ENCODE peak calls at places on chromosome 10, in ten cellular contexts. Y is left ventricle myocardium inferior; H is A549; G is aorta; T is right cardiac atrium; E is left lung; I is CD4-positive, alpha-beta memory T cell; R is uterus; N is GM23338; O is SJSA1. J is an unnamed sample.

GRCh38 chr10:11547111-11547625 is 64.3 kb downstream of the USP6NL start:
- DNase-seq in T (no peak), N (no peak), G (no peak), I (no peak), H (no peak), Y (no peak), R (no peak), O (no peak), E (no peak), J (no peak)

GRCh38 chr10:1069680-1070079 is 13.5 kb downstream of the WDR37 start:
- DNase-seq in O (no peak), Y (no peak), H (no peak), E (no peak), T (no peak), G (no peak), I (no peak), N (no peak), R (no peak), J (no peak)

GRCh38 chr10:98898987-98899386 is 336.7 kb downstream of the HPSE2 start:
- DNase-seq in T (no peak), E (no peak), O (no peak), I (no peak), N (no peak), H (no peak), Y (no peak), G (no peak), R (no peak), J (no peak)

GRCh38 chr10:43204943-43205671 is 61.8 kb downstream of the RASGEF1A start:
- DNase-seq in O (peak; percentile 42), Y (no peak), H (peak; percentile 68), I (peak; percentile 47), R (no peak), N (peak; percentile 84), T (no peak), E (peak; percentile 45), G (peak; percentile 73), J (no peak)

GRCh38 chr10:81872206-81872605 is 2.8 kb upstream of the NRG3 start:
- DNase-seq in I (no peak), O (no peak), G (no peak), E (no peak), T (no peak), N (no peak), R (no peak), H (no peak), Y (no peak), J (no peak)

GRCh38 chr10:26755443-26755903 is 58.0 kb downstream of the PDSS1 start:
- DNase-seq in N (peak; percentile 35), Y (no peak), E (no peak), T (no peak), R (no peak), O (peak; percentile 16), G (no peak), H (no peak), I (no peak), J (no peak)

GRCh38 chr10:30002438-30003266 is 56.7 kb downstream of the JCAD start:
- DNase-seq in I (peak; percentile 41), E (peak; percentile 67), H (peak; percentile 76), Y (peak; percentile 67), O (peak; percentile 53), T (peak; percentile 87), G (peak; percentile 92), R (peak; percentile 67), N (peak; percentile 89), J (peak; percentile 42)

GRCh38 chr10:102814873-102815661 is 22.1 kb downstream of the CYP17A1 start:
- DNase-seq in N (peak; percentile 22), T (peak; percentile 93), H (no peak), Y (peak; percentile 80), O (peak; percentile 53), G (peak; percentile 97), E (peak; percentile 74), R (peak; percentile 68), I (no peak), J (no peak)

GRCh38 chr10:89773081-89773480 is 71.7 kb downstream of the KIF20B start:
- DNase-seq in N (no peak), R (no peak), H (no peak), Y (no peak), E (no peak), G (no peak), O (no peak), T (no peak), I (no peak), J (no peak)

GRCh38 chr10:96740141-96740540 is 19.8 kb upstream of the PIK3AP1 start:
- DNase-seq in H (no peak), O (no peak), I (no peak), R (no peak), T (no peak), G (no peak), E (no peak), Y (no peak), N (no peak), J (no peak)

GRCh38 chr10:127909716-127910463 is 3.0 kb downstream of the PTPRE start:
- DNase-seq in H (no peak), O (no peak), E (no peak), Y (no peak), R (no peak), I (no peak), N (no peak), T (no peak), G (no peak), J (no peak)

GRCh38 chr10:46557319-46558140 is 1.1 kb upstream of the GPRIN2 start:
- DNase-seq in Y (peak; percentile 22), N (peak; percentile 77), E (peak; percentile 35), O (no peak), G (peak; percentile 81), I (no peak), H (peak; percentile 38), R (peak; percentile 17), T (peak; percentile 71), J (peak; percentile 54)

DNA sequence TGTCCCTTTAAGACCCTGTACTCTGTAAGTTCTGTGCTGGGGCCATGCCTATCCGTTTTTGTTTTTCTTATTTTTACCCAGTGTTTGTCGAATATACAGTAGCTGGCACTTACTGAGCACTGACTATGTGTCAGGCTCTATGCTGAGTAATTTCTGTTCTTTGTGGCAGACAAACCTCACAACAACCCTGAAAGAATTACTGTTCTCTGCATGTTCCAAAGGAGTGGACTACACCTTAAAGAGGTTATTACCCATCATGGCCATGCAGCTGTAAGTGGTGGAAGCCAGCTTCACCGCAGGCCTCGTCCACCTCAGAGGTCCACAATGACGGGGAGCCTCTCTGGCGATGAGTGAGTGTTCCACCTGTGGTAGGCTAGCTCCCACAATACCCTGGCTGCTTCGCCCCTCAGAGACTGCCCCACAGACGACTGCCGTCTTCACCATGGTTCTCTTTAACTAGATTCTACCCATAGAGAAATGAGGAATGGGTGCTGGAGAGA is 30.1 kb upstream of the RBM20 start:
- DNase-seq in Y (no peak), I (no peak), T (no peak), R (no peak), H (no peak), E (no peak), G (no peak), N (no peak), O (no peak), J (no peak)
- H3K4me1 ChIP-seq in Y (peaks cover 28% of the 10 kb centered on the region), I (peaks cover 13% of the 10 kb centered on the region), T (no peaks in the 10 kb centered on the region), R (no peaks in the 10 kb centered on the region), H (peaks cover 8% of the 10 kb centered on the region), E (no peaks in the 10 kb centered on the region), G (no peaks in the 10 kb centered on the region), N (peaks cover 17% of the 10 kb centered on the region), O (peaks cover 30% of the 10 kb centered on the region), J (peaks cover 8% of the 10 kb centered on the region)

DNA sequence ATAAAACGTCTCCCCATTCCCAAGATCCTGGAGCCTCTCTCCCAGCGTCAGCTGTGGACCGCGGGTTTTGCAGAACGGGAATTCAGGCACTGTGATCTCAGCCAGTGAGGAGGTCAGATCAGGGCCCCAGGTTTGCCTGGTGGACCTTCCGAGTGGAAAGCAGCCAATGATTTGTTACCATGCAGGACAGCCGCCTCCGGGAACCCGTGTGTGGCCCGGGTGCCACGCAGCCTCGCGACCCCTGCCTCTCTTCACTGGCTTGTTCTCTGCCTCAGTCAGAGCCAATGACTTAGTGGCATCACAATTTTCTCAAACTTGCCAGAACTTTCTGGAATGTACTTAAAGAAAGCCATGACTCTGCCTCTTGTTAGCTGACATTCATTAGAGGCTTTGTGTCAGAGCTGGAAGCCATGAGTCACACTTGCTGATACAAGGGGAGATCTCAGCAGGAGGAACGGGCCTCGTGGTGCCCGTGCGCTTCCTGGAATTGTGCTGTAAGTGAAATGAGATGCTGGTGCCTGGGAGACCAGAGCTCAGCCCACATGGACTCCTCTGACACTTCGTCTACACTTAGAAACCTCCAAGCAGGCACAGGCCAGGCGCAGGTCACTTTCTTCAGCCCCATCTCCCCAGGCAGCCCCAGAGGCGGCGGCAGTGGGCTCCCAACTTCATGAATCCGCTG is 246.0 kb downstream of the KLF6 start:
- DNase-seq in N (no peak), G (peak; percentile 87), I (no peak), E (peak; percentile 67), R (no peak), T (peak; percentile 63), O (peak; percentile 90), Y (no peak), H (no peak), J (no peak)
- H3K27ac ChIP-seq in N (no peak overlapping the region), G (no peak overlapping the region), I (no peak overlapping the region), E (peak overlapping the region; percentile 42), R (no peak overlapping the region), T (no peak overlapping the region), O (peak overlapping the region; percentile 88), Y (peak overlapping the region; percentile 51), H (peak overlapping the region; percentile 14), J (no peak overlapping the region)

GRCh38 chr10:71970331-71970730 is 6.1 kb downstream of the CHST3 start:
- DNase-seq in O (peak; percentile 68), R (no peak), H (peak; percentile 62), E (peak; percentile 58), Y (no peak), I (no peak), T (peak; percentile 62), G (no peak), N (peak; percentile 89), J (no peak)
- H3K4me1 ChIP-seq in O (peaks cover 71% of the 10 kb centered on the region), R (peaks cover 10% of the 10 kb centered on the region), H (peaks cover 97% of the 10 kb centered on the region), E (peaks cover 26% of the 10 kb centered on the region), Y (peaks cover 100% of the 10 kb centered on the region), I (no peaks in the 10 kb centered on the region), T (peaks cover 50% of the 10 kb centered on the region), G (no peaks in the 10 kb centered on the region), N (peaks cover 18% of the 10 kb centered on the region), J (peaks cover under 1% of the 10 kb centered on the region)

DNA sequence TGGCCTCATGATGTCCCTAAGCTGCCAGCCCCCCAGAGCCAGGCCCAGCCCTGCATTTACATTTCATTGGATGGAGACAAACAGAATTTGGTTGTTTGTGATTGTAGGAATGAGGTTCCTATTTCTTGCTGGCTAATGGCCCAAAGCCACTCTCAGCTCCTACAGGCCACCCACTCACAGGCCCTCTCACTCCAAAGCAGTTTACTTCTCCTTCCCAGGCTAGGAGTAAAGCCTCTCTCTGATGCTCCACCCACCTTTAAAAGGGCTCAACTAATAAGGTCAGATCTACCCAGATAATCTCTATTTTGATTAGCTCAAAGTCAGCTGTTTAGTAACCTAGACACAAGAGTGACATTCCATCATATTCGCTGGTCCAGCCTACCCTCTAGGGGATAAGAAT is 11.2 kb upstream of the CUZD1 start:
- DNase-seq in T (no peak), G (no peak), R (no peak), N (no peak), O (peak; percentile 50), H (no peak), Y (no peak), E (no peak), I (no peak), J (no peak)
- H3K27ac ChIP-seq in T (no peak overlapping the region), G (no peak overlapping the region), R (no peak overlapping the region), N (no peak overlapping the region), O (peak overlapping the region; percentile 35), H (no peak overlapping the region), Y (no peak overlapping the region), E (no peak overlapping the region), I (no peak overlapping the region), J (no peak overlapping the region)

GRCh38 chr10:114682121-114682520 is 24.0 kb upstream of the ABLIM1 start:
- DNase-seq in O (peak; percentile 19), E (no peak), G (no peak), T (no peak), H (no peak), Y (no peak), R (no peak), I (no peak), N (no peak), J (no peak)
- H3K4me1 ChIP-seq in O (peaks cover 73% of the 10 kb centered on the region), E (peaks cover 29% of the 10 kb centered on the region), G (no peaks in the 10 kb centered on the region), T (peaks cover 3% of the 10 kb centered on the region), H (peaks cover 84% of the 10 kb centered on the region), Y (peaks cover 98% of the 10 kb centered on the region), R (peaks cover 7% of the 10 kb centered on the region), I (no peaks in the 10 kb centered on the region), N (no peaks in the 10 kb centered on the region), J (no peaks in the 10 kb centered on the region)

J was measured in CD8-positive, alpha-beta memory T cell.